ENCODE peak calls at places on chromosome 7, in four cellular contexts. Z, X, D and G are unnamed samples.

GRCh38 chr7:114663502-114663901 is 248.9 kb downstream of the FOXP2 start:
- DNase-seq in D (no peak), Z (no peak), X (no peak), G (peak)

GRCh38 chr7:93835684-93836083 is 54.9 kb downstream of the TFPI2 start:
- DNase-seq in Z (no peak), D (no peak), X (no peak), G (no peak)

GRCh38 chr7:72334066-72334465 is 78.1 kb downstream of the CALN1 start:
- DNase-seq in D (no peak), X (no peak), Z (no peak), G (no peak)

GRCh38 chr7:19066109-19066508 is 51.3 kb downstream of the TWIST1 start:
- DNase-seq in D (no peak), X (no peak), Z (no peak), G (no peak)

GRCh38 chr7:94295805-94296204 is 98.9 kb upstream of the COL1A2 start:
- DNase-seq in X (no peak), D (no peak), Z (no peak), G (peak)

GRCh38 chr7:32059289-32060045 is 10.7 kb downstream of the PDE1C start:
- DNase-seq in Z (no peak), D (no peak), X (peak), G (peak)

GRCh38 chr7:94301024-94301588 is 93.6 kb upstream of the COL1A2 start:
- DNase-seq in Z (peak), D (peak), X (peak), G (peak)

GRCh38 chr7:112248598-112248997 is 42.1 kb downstream of the ZNF277 start:
- DNase-seq in Z (no peak), X (no peak), D (no peak), G (no peak)

GRCh38 chr7:46695045-46695708 is 774.1 kb upstream of the IGFBP3 start:
- DNase-seq in D (no peak), Z (no peak), X (no peak), G (no peak)

GRCh38 chr7:114973147-114973546 is 51.3 kb downstream of the MDFIC start:
- DNase-seq in Z (no peak), D (no peak), X (no peak), G (peak)

GRCh38 chr7:46784746-46785145 is 797.2 kb downstream of the TNS3 start:
- DNase-seq in Z (no peak), D (no peak), X (no peak), G (no peak)

GRCh38 chr7:51316262-51316665 is 345 bp downstream of the COBL start:
- DNase-seq in Z (peak), D (no peak), X (peak), G (no peak)

GRCh38 chr7:81527651-81528050 is 242.2 kb downstream of the HGF start:
- DNase-seq in Z (no peak), X (no peak), D (no peak), G (peak)

GRCh38 chr7:575425-576366 is 56.0 kb upstream of the PDGFA start:
- DNase-seq in Z (no peak), X (no peak), D (no peak), G (no peak)

GRCh38 chr7:1742555-1743303 is 72.7 kb downstream of the ELFN1 start:
- DNase-seq in D (peak), Z (peak), X (peak), G (peak)

GRCh38 chr7:26787696-26788095 is 76.7 kb downstream of the SKAP2 start:
- DNase-seq in Z (no peak), D (no peak), X (no peak), G (peak)